ENCODE peak calls at places on chromosomes 2 and 18, in five cellular contexts. J, W, N, R and Z are unnamed samples.

GRCh38 chr2:45892757-45893156 is 241.3 kb downstream of the PRKCE start:
- DNase-seq in J (no peak), W (no peak), N (no peak), R (no peak), Z (peak)

GRCh38 chr2:164430166-164430783 is 191.0 kb downstream of the GRB14 start:
- DNase-seq in J (peak), W (no peak), N (no peak), R (peak), Z (peak)

GRCh38 chr2:9240745-9241144 is 34.1 kb downstream of the ASAP2 start:
- DNase-seq in J (no peak), W (no peak), N (no peak), R (no peak), Z (no peak)

GRCh38 chr2:127226520-127227263 is 6.6 kb upstream of the CYP27C1 start:
- DNase-seq in J (no peak), W (peak), N (no peak), R (peak), Z (no peak)

GRCh38 chr2:189302274-189302948 is 122.8 kb upstream of the COL5A2 start:
- DNase-seq in J (no peak), W (no peak), N (no peak), R (peak), Z (no peak)

GRCh38 chr2:151946856-151947523 is 118.8 kb upstream of the ARL5A start:
- DNase-seq in J (peak), W (no peak), N (peak), R (peak), Z (peak)

GRCh38 chr2:127525692-127526141 is 572 bp downstream of the IWS1 start:
- DNase-seq in J (peak), W (no peak), N (no peak), R (peak), Z (no peak)

GRCh38 chr2:189782221-189782671 is 1.9 kb downstream of the ORMDL1 start:
- DNase-seq in J (no peak), W (no peak), N (no peak), R (peak), Z (no peak)

GRCh38 chr18:79589601-79590091 is 90.0 kb upstream of the CTDP1 start:
- DNase-seq in J (no peak), W (no peak), N (no peak), R (no peak), Z (no peak)

GRCh38 chr2:118834901-118835738 is 12.3 kb downstream of the EN1 start:
- DNase-seq in J (no peak), W (no peak), N (no peak), R (no peak), Z (no peak)

GRCh38 chr18:59662008-59662701 is 35.1 kb downstream of the CCBE1 start:
- DNase-seq in J (no peak), W (no peak), N (no peak), R (no peak), Z (no peak)

GRCh38 chr2:145652992-145653545 is 1133.2 kb upstream of the ZEB2 start:
- DNase-seq in J (no peak), W (no peak), N (no peak), R (no peak), Z (no peak)

GRCh38 chr2:120525056-120526046 is 179.4 kb downstream of the INHBB start:
- DNase-seq in J (peak), W (no peak), N (peak), R (peak), Z (no peak)

GRCh38 chr18:55007582-55007981 is 48.3 kb upstream of the CCDC68 start:
- DNase-seq in J (no peak), W (no peak), N (no peak), R (no peak), Z (no peak)

GRCh38 chr18:37396981-37397720 is 168.4 kb downstream of the CELF4 start:
- DNase-seq in J (no peak), W (no peak), N (no peak), R (no peak), Z (no peak)

GRCh38 chr18:54702687-54703086 is 111.6 kb downstream of the DYNAP start:
- DNase-seq in J (no peak), W (no peak), N (no peak), R (no peak), Z (no peak)

GRCh38 chr2:120769076-120769786 is 33.6 kb downstream of the GLI2 start:
- DNase-seq in J (no peak), W (no peak), N (no peak), R (no peak), Z (no peak)

GRCh38 chr2:28716265-28716865 is 35.3 kb upstream of the PPP1CB start:
- DNase-seq in J (peak), W (peak), N (no peak), R (peak), Z (peak)

GRCh38 chr2:174577967-174578589 is 19.5 kb downstream of the WIPF1 start:
- DNase-seq in J (peak), W (no peak), N (no peak), R (no peak), Z (no peak)

GRCh38 chr2:159609933-159610523 is 6.3 kb downstream of the BAZ2B start:
- DNase-seq in J (no peak), W (no peak), N (no peak), R (peak), Z (no peak)

GRCh38 chr18:6211174-6211504 is 203.6 kb downstream of the L3MBTL4 start:
- DNase-seq in J (no peak), W (no peak), N (no peak), R (no peak), Z (no peak)

GRCh38 chr18:13934676-13935075 is 19.3 kb upstream of the MC2R start:
- DNase-seq in J (no peak), W (no peak), N (no peak), R (no peak), Z (no peak)

GRCh38 chr18:37261246-37261927 is 304.2 kb downstream of the CELF4 start:
- DNase-seq in J (peak), W (no peak), N (no peak), R (no peak), Z (no peak)

GRCh38 chr2:159832026-159832425 is 34.0 kb upstream of the CD302 start:
- DNase-seq in J (no peak), W (no peak), N (no peak), R (no peak), Z (no peak)

GRCh38 chr18:76757343-76757742 is 65.0 kb upstream of the ZNF236 start:
- DNase-seq in J (no peak), W (no peak), N (no peak), R (no peak), Z (no peak)

GRCh38 chr2:148533685-148534084 is 110.9 kb upstream of the EPC2 start:
- DNase-seq in J (no peak), W (no peak), N (no peak), R (no peak), Z (no peak)

GRCh38 chr2:127104166-127104660 is 2.7 kb downstream of the BIN1 start:
- DNase-seq in J (peak), W (no peak), N (no peak), R (no peak), Z (no peak)

GRCh38 chr2:26986576-26986975 is 16.1 kb downstream of the MAPRE3 start:
- DNase-seq in J (no peak), W (no peak), N (no peak), R (no peak), Z (no peak)

GRCh38 chr2:26988165-26988879 is 17.9 kb downstream of the MAPRE3 start:
- DNase-seq in J (no peak), W (no peak), N (no peak), R (no peak), Z (no peak)

GRCh38 chr2:26985807-26986206 is 15.4 kb downstream of the MAPRE3 start:
- DNase-seq in J (no peak), W (no peak), N (no peak), R (no peak), Z (no peak)

GRCh38 chr2:26991717-26992116 is 21.3 kb downstream of the MAPRE3 start:
- DNase-seq in J (no peak), W (no peak), N (no peak), R (peak), Z (no peak)

GRCh38 chr2:26989156-26989555 is 18.7 kb downstream of the MAPRE3 start:
- DNase-seq in J (no peak), W (no peak), N (no peak), R (no peak), Z (no peak)
- TF ChIP-seq FOXM1 in J (no peak), W (no peak), N (no peak), R (no peak), Z (no peak)

DNA sequence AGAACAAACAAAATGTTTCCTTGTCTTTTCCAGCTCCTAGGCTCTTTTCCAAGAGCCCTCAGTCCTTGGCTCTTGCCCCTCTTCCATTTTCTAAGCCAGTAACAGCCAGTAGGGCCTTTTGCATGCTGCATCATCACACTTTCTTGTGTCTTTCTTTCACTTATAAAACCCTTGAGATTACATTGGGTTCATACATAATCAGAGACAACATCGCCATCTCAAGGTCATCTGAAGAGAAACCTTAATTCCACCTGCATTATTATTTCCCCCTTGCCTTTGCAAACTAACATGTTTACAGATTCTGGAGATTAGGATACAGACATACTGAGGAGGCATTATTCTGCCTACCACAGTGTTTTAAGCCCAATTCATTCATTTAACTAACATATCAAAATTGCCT is 697.3 kb downstream of the TRIB2 start:
- DNase-seq in J (no peak), W (no peak), N (no peak), R (no peak), Z (no peak)
- TF ChIP-seq FOXM1 in J (no peak), W (no peak), N (no peak), R (no peak), Z (no peak)

GRCh38 chr18:34875150-34875549 is 165.1 kb downstream of the DTNA start:
- DNase-seq in J (no peak), W (no peak), N (no peak), R (no peak), Z (no peak)
- TF ChIP-seq FOXM1 in J (no peak), W (no peak), N (no peak), R (no peak), Z (no peak)

GRCh38 chr2:105796131-105796638 is 51.5 kb downstream of the NCK2 start:
- DNase-seq in J (peak), W (no peak), N (no peak), R (no peak), Z (no peak)
- TF ChIP-seq FOXM1 in J (no peak), W (no peak), N (no peak), R (no peak), Z (no peak)

GRCh38 chr2:121960251-121960650 is 204.8 kb downstream of the TSN start:
- DNase-seq in J (no peak), W (no peak), N (no peak), R (no peak), Z (no peak)
- TF ChIP-seq FOXM1 in J (no peak), W (no peak), N (no peak), R (no peak), Z (no peak)